ENCODE peak calls at places on chromosomes 1 and 21, in ten cellular contexts. Q is foreskin melanocyte; I is AG04450; V is stimulated activated CD4-positive, alpha-beta T cell treated with anti-CD3 and anti-CD28 coated beads, Interleukin-4, amount 100 ng/mL, for 48 hours; T is HCEC 1CT; X is heart left ventricle; Y is A172; W is Kasumi-1; N is SW480; A is GM23248. J is an unnamed sample.
A peak's percentile ranks its signal among the peaks of the same experiment; 100 is the strongest.

GRCh38 chr1:12057382-12057781 is 5.7 kb upstream of the TNFRSF8 start:
- DNase-seq in N (no peak), I (no peak), X (no peak), V (peak; percentile 48), Q (no peak), Y (no peak), W (no peak), A (peak; percentile 47), T (no peak), J (no peak)

GRCh38 chr1:154859786-154860153 is 10.3 kb downstream of the KCNN3 start:
- DNase-seq in X (no peak), V (no peak), I (no peak), T (no peak), Q (no peak), A (no peak), N (no peak), Y (no peak), W (no peak), J (no peak)

GRCh38 chr1:196393742-196394141 is 214.5 kb downstream of the KCNT2 start:
- DNase-seq in X (no peak), A (peak; percentile 77), Q (no peak), V (no peak), I (no peak), Y (peak; percentile 73), W (no peak), N (no peak), T (peak; percentile 37), J (peak; percentile 48)

GRCh38 chr1:39842726-39843305 is 40.5 kb downstream of the TRIT1 start:
- DNase-seq in V (no peak), Y (no peak), T (no peak), I (no peak), W (no peak), N (no peak), Q (peak; percentile 96), A (no peak), X (no peak), J (no peak)

GRCh38 chr1:89607888-89608626 is 24.9 kb upstream of the LRRC8C start:
- DNase-seq in Y (no peak), X (peak; percentile 59), V (peak; percentile 69), W (no peak), T (no peak), A (peak; percentile 83), I (no peak), N (no peak), Q (no peak), J (peak; percentile 54)

GRCh38 chr1:180070286-180070685 is 84.4 kb upstream of the QSOX1 start:
- DNase-seq in N (no peak), W (no peak), I (no peak), Y (no peak), Q (no peak), V (no peak), T (no peak), X (no peak), A (no peak), J (no peak)

GRCh38 chr1:204852854-204853253 is 17.8 kb upstream of the NFASC start:
- DNase-seq in I (no peak), A (no peak), N (no peak), Y (no peak), T (no peak), X (no peak), W (no peak), V (no peak), Q (no peak), J (no peak)

GRCh38 chr1:62689524-62689923 is 1.3 kb upstream of the DOCK7 start:
- DNase-seq in W (peak; percentile 11), V (no peak), Q (no peak), X (no peak), N (no peak), Y (peak; percentile 50), T (peak; percentile 95), A (peak; percentile 89), I (peak; percentile 43), J (no peak)

GRCh38 chr21:41950941-41951408 is 2.8 kb downstream of the C2CD2 start:
- DNase-seq in X (no peak), I (no peak), A (no peak), N (no peak), W (no peak), V (no peak), Y (no peak), Q (no peak), T (no peak), J (no peak)

GRCh38 chr1:205430631-205431305 is 8.9 kb upstream of the LEMD1 start:
- DNase-seq in I (no peak), N (no peak), A (peak; percentile 58), Y (peak; percentile 50), X (peak; percentile 52), V (peak; percentile 30), T (peak; percentile 8), W (no peak), Q (peak; percentile 57), J (peak; percentile 59)

GRCh38 chr1:234721476-234722266 is 111.7 kb upstream of the IRF2BP2 start:
- DNase-seq in V (no peak), I (peak; percentile 77), Y (no peak), N (no peak), W (peak; percentile 31), Q (no peak), X (peak; percentile 67), A (peak; percentile 90), T (peak; percentile 91), J (peak; percentile 77)

GRCh38 chr1:1085911-1086841 is 12.1 kb upstream of the RNF223 start:
- DNase-seq in I (no peak), A (no peak), W (no peak), X (no peak), Y (no peak), V (no peak), Q (no peak), T (no peak), N (no peak), J (peak; percentile 16)

GRCh38 chr1:207876129-207876528 is 34.8 kb downstream of the CD34 start:
- DNase-seq in W (peak; percentile 26), X (no peak), T (no peak), I (no peak), Q (no peak), A (no peak), N (no peak), Y (no peak), V (no peak), J (no peak)

GRCh38 chr1:209257021-209257420 is 326.5 kb upstream of the CAMK1G start:
- DNase-seq in T (no peak), A (no peak), V (no peak), N (no peak), I (no peak), Q (no peak), Y (no peak), X (no peak), W (no peak), J (no peak)

GRCh38 chr1:21956720-21957552 is 19.8 kb upstream of the HSPG2 start:
- DNase-seq in Q (no peak), Y (peak; percentile 46), W (peak; percentile 30), X (peak; percentile 92), I (no peak), A (peak; percentile 60), T (no peak), V (no peak), N (peak; percentile 46), J (peak; percentile 79)

GRCh38 chr1:172870901-172871606 is 179.7 kb downstream of the TNFSF18 start:
- DNase-seq in T (peak; percentile 51), X (no peak), A (peak; percentile 48), V (no peak), N (peak; percentile 64), Y (no peak), I (no peak), W (no peak), Q (no peak), J (no peak)